ENCODE peak calls at places on chromosomes 3 and 15, in ten cellular contexts. N is CD14-positive monocyte, C is tibial artery, S is choroid plexus epithelial cell, J is heart right ventricle, V is psoas muscle, A is progenitor cell of endocrine pancreas, R is kidney epithelial cell, D is BE2C, B is AG04450. F is an unnamed sample.

GRCh38 chr15:52735231-52736089 is 54.7 kb downstream of the ONECUT1 start:
- DNase-seq in N (no peak), C (no peak), S (peak), J (peak), V (no peak), A (peak), R (no peak), D (peak), B (peak), F (no peak)

GRCh38 chr3:56954125-56954524 is 106.3 kb upstream of the SPATA12 start:
- DNase-seq in N (no peak), C (no peak), S (no peak), J (no peak), V (no peak), A (no peak), R (no peak), D (no peak), B (no peak), F (no peak)

GRCh38 chr3:69740103-69741021 is 1.1 kb downstream of the MITF start:
- DNase-seq in N (no peak), C (peak), S (no peak), J (peak), V (no peak), A (peak), R (no peak), D (no peak), B (no peak), F (no peak)

GRCh38 chr15:79027532-79028410 is 62.8 kb downstream of the RASGRF1 start:
- DNase-seq in N (no peak), C (no peak), S (no peak), J (no peak), V (no peak), A (no peak), R (no peak), D (no peak), B (no peak), F (no peak)

GRCh38 chr3:139937674-139938279 is 2.8 kb downstream of the CLSTN2 start:
- DNase-seq in N (no peak), C (no peak), S (peak), J (peak), V (peak), A (no peak), R (no peak), D (peak), B (peak), F (no peak)

GRCh38 chr3:24773798-24774197 is 279.1 kb upstream of the THRB start:
- DNase-seq in N (no peak), C (no peak), S (peak), J (peak), V (peak), A (peak), R (peak), D (peak), B (peak), F (no peak)

GRCh38 chr15:44798815-44799214 is 62.5 kb downstream of the TRIM69 start:
- DNase-seq in N (no peak), C (no peak), S (peak), J (no peak), V (no peak), A (no peak), R (no peak), D (peak), B (no peak), F (no peak)

GRCh38 chr15:63089260-63090043 is 32.2 kb upstream of the LACTB start:
- DNase-seq in N (no peak), C (no peak), S (peak), J (peak), V (peak), A (no peak), R (no peak), D (peak), B (peak), F (no peak)

GRCh38 chr3:18703798-18704197 is 278.7 kb upstream of the SATB1 start:
- DNase-seq in N (no peak), C (no peak), S (no peak), J (no peak), V (no peak), A (no peak), R (no peak), D (no peak), B (no peak), F (no peak)

GRCh38 chr15:41804920-41805666 is 22.8 kb upstream of the JMJD7 start:
- DNase-seq in N (no peak), C (no peak), S (no peak), J (no peak), V (no peak), A (no peak), R (no peak), D (no peak), B (no peak), F (no peak)

DNA sequence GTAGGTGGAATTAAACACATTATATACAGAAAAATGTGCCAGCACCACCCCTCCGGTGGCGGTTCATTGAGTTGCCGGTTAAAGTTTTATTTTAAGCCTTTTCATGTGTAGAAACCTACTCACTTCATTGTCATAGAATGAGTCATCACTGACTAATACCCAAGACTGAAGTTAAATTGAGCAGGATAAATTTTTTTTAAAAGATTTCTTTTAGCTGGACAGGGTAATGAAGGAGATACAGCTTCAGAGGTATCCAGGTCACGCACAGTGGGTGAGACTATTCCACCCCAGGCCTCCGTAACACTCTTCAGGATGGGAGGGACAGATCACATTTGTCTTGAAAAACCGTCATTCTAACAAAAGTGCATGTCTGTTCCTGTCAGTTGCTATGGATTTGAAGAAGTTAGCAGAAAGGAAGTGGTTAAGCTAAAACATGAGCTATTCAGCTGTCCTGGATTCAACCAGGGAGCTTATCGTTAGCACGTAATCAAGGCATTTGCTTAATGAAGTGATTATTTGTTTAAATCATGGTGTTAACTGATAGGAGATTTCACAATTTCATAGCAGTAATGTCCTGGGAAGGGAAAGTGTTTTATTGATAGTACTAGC is 23.3 kb downstream of the WHAMM start:
- DNase-seq in N (peak), C (no peak), S (peak), J (no peak), V (no peak), A (no peak), R (peak), D (no peak), B (peak), F (no peak)
- TF ChIP-seq CTCF in N (no peak), C (no peak), S (peak), J (no peak), V (peak), A (no peak), R (peak), D (no peak), B (peak), F (no peak)

GRCh38 chr3:49607796-49608195 is 53.5 kb downstream of the BSN start:
- DNase-seq in N (no peak), C (peak), S (no peak), J (no peak), V (no peak), A (no peak), R (no peak), D (no peak), B (no peak), F (no peak)
- TF ChIP-seq CTCF in N (peak), C (no peak), S (peak), J (no peak), V (no peak), A (peak), R (peak), D (peak), B (peak), F (no peak)

DNA sequence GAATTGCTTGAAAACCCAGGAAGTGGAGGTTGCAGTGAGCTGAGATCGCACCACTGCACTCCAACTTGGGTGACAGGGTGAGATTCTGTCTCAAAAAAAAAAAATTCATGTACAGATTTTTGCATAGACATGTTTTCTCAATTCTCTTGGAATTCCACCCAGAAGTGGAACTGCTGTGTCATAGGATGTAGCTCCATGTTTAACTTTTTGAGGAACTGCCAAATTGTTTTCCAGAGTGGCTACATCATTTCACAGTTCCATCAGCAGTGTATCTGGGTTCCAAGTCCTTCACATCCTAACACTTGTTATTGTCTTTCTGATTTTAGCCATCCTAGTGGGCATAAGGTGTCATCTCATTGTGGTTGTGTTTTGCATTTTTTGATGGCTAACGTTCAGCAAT is 9.9 kb downstream of the CAPN7 start:
- DNase-seq in N (no peak), C (no peak), S (peak), J (no peak), V (no peak), A (no peak), R (no peak), D (no peak), B (no peak), F (no peak)
- TF ChIP-seq CTCF in N (peak), C (no peak), S (no peak), J (no peak), V (no peak), A (no peak), R (no peak), D (no peak), B (no peak), F (no peak)

GRCh38 chr3:143847787-143848631 is at the start of gene SLC9A9:
- DNase-seq in N (peak), C (no peak), S (peak), J (peak), V (peak), A (no peak), R (peak), D (peak), B (peak), F (no peak)

GRCh38 chr3:143850877-143851276 is 2.6 kb upstream of the SLC9A9 start:
- DNase-seq in N (no peak), C (no peak), S (no peak), J (no peak), V (no peak), A (no peak), R (no peak), D (no peak), B (no peak), F (no peak)

GRCh38 chr3:143849854-143850549 is 1.7 kb upstream of the SLC9A9 start:
- DNase-seq in N (no peak), C (no peak), S (peak), J (no peak), V (no peak), A (no peak), R (no peak), D (no peak), B (peak), F (no peak)

GRCh38 chr3:143848707-143849106 is 439 bp upstream of the SLC9A9 start:
- DNase-seq in N (no peak), C (no peak), S (no peak), J (no peak), V (no peak), A (no peak), R (no peak), D (no peak), B (no peak), F (no peak)

DNA sequence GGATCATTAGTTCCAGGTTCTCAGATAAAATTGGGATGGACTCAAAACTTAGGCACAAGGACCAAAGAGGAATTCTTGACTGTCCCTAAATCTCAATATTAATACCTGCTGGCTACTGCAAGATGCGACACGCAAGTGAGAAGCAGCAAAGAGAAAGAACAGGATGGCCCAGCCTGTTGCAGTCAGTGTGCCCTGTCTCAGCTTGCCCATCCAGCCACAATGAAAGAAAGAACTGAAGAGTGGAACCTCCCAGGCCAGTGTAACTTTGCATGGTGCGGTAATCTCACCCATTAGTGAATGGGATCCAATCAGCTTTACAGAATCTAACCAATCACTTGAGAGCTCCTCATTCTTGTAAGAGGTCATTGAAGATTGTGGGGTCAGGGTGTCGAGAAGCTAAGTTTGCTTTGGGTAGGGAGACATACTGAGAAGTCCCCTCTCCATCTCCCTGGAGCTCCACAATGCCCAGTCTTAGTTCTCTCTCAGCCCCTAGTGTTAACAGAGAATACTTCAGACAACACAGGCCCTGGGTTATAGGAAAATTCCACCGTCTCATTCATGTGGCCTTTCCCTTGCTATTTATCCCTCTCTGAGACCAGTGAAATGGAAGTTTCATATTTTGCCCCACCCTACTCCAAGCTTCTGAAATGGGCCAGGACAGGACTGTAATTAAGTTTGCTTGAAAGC is 3.2 kb upstream of the SLC9A9 start:
- DNase-seq in N (no peak), C (no peak), S (no peak), J (no peak), V (no peak), A (no peak), R (no peak), D (no peak), B (no peak), F (no peak)
- TF ChIP-seq CTCF in N (no peak), C (no peak), S (no peak), J (no peak), V (no peak), A (no peak), R (no peak), D (no peak), B (no peak), F (no peak)

DNA sequence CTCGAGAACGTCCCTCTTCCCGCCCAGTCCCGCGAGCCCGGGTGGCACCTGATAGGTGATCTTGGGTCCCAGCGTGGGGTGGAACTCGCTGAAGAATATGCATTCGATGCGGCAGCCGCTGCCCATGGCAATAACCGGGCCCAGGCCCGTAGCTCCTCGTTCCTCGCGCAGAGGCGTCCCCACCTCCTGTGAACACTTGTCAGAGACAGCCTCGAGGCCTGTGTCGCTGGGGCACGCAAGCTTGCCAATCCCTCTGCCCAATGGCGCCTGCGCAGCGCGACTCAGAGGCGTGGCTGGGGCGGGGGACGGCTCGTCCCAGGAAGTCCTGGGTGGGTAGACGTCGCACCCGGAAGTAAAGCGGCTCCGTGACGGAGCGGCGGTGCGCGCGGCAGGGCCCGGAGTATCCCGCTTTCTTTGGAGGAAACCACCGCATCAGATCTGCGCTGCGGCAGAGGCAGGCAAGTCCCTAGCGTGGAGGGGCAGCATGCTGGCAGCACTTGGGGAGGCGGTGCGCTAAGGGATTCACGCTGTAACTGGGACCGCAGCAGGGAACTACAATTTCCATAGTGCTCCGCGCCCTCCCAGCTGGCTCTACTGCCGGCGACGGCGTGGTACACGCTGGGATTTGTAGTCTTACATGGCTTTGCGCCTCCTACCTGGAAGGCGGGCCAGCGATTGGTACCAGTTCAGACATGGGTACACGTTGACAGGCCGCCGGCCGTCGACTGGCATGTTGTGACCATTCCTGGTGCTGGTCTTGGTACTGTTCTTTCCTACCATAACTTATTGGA is at the start of the genes CYB561D2 and NPRL2:
- DNase-seq in N (peak), C (peak), S (peak), J (peak), V (peak), A (peak), R (peak), D (peak), B (peak), F (peak)
- TF ChIP-seq CTCF in N (no peak), C (no peak), S (no peak), J (no peak), V (no peak), A (no peak), R (no peak), D (no peak), B (no peak), F (no peak)

GRCh38 chr15:67613708-67614107 is 71.2 kb downstream of the MAP2K5 start:
- DNase-seq in N (no peak), C (no peak), S (no peak), J (no peak), V (no peak), A (no peak), R (no peak), D (no peak), B (no peak), F (no peak)
- TF ChIP-seq CTCF in N (peak), C (no peak), S (no peak), J (no peak), V (no peak), A (no peak), R (no peak), D (peak), B (peak), F (no peak)

GRCh38 chr3:42229942-42230688 is 35.9 kb downstream of the CCK start:
- DNase-seq in N (no peak), C (no peak), S (peak), J (no peak), V (no peak), A (no peak), R (no peak), D (peak), B (peak), F (no peak)
- TF ChIP-seq CTCF in N (peak), C (peak), S (peak), J (peak), V (peak), A (peak), R (peak), D (peak), B (peak), F (no peak)

F was measured in activated B cell treated with CpG ODN at 0.5 μM for 24 hours.